ENCODE peak calls at places on chromosomes 2 and 18, in five cellular contexts. One of them, this sample, is unnamed.

GRCh38 chr2:3728104-3729054 is 25.0 kb downstream of the DCDC2C start:
- DNase-seq in WTC11: no peak
- DNase-seq in A549: peak
- DNase-seq in HepG2: peak
- DNase-seq in K562: peak
- DNase-seq in this sample: peak

GRCh38 chr2:233234996-233235395 is 16.5 kb upstream of the ATG16L1 start:
- DNase-seq in WTC11: no peak
- DNase-seq in A549: no peak
- DNase-seq in HepG2: no peak
- DNase-seq in K562: no peak
- DNase-seq in this sample: no peak

GRCh38 chr2:133171396-133172004 is 396.8 kb downstream of the NCKAP5 start:
- DNase-seq in WTC11: no peak
- DNase-seq in A549: peak
- DNase-seq in HepG2: peak
- DNase-seq in K562: peak
- DNase-seq in this sample: peak

GRCh38 chr18:3667255-3668137 is 217.5 kb downstream of the TGIF1 start:
- DNase-seq in WTC11: no peak
- DNase-seq in A549: no peak
- DNase-seq in HepG2: peak
- DNase-seq in K562: no peak
- DNase-seq in this sample: no peak

GRCh38 chr2:239194731-239195317 is 206.0 kb downstream of the HDAC4 start:
- DNase-seq in WTC11: no peak
- DNase-seq in A549: no peak
- DNase-seq in HepG2: no peak
- DNase-seq in K562: no peak
- DNase-seq in this sample: no peak

GRCh38 chr18:45856526-45856925 is 31.1 kb downstream of the SIGLEC15 start:
- DNase-seq in WTC11: no peak
- DNase-seq in A549: no peak
- DNase-seq in HepG2: no peak
- DNase-seq in K562: no peak
- DNase-seq in this sample: no peak

GRCh38 chr18:41767960-41768359 is 187.1 kb upstream of the PIK3C3 start:
- DNase-seq in WTC11: peak
- DNase-seq in A549: peak
- DNase-seq in HepG2: no peak
- DNase-seq in K562: no peak
- DNase-seq in this sample: peak

GRCh38 chr2:205053827-205054410 is 508.6 kb downstream of the PARD3B start:
- DNase-seq in WTC11: no peak
- DNase-seq in A549: no peak
- DNase-seq in HepG2: no peak
- DNase-seq in K562: peak
- DNase-seq in this sample: no peak

GRCh38 chr2:19611491-19612332 is 253.3 kb upstream of the OSR1 start:
- DNase-seq in WTC11: no peak
- DNase-seq in A549: peak
- DNase-seq in HepG2: peak
- DNase-seq in K562: no peak
- DNase-seq in this sample: no peak

GRCh38 chr18:7021994-7022840 is 95.4 kb downstream of the LAMA1 start:
- DNase-seq in WTC11: no peak
- DNase-seq in A549: peak
- DNase-seq in HepG2: peak
- DNase-seq in K562: peak
- DNase-seq in this sample: peak

GRCh38 chr2:58535182-58535581 is 294.1 kb upstream of the FANCL start:
- DNase-seq in WTC11: peak
- DNase-seq in A549: no peak
- DNase-seq in HepG2: no peak
- DNase-seq in K562: peak
- DNase-seq in this sample: no peak

GRCh38 chr2:28544915-28545589 is 49.2 kb downstream of the PLB1 start:
- DNase-seq in WTC11: no peak
- DNase-seq in A549: no peak
- DNase-seq in HepG2: peak
- DNase-seq in K562: no peak
- DNase-seq in this sample: peak

GRCh38 chr2:210366675-210367080 is 51.7 kb upstream of the MYL1 start:
- DNase-seq in WTC11: no peak
- DNase-seq in A549: no peak
- DNase-seq in HepG2: no peak
- DNase-seq in K562: no peak
- DNase-seq in this sample: no peak

GRCh38 chr2:118971245-118972122 is 29.5 kb downstream of the MARCO start:
- DNase-seq in WTC11: no peak
- DNase-seq in A549: no peak
- DNase-seq in HepG2: no peak
- DNase-seq in K562: no peak
- DNase-seq in this sample: no peak

GRCh38 chr2:223562078-223562477 is 40.1 kb downstream of the SCG2 start:
- DNase-seq in WTC11: no peak
- DNase-seq in A549: no peak
- DNase-seq in HepG2: no peak
- DNase-seq in K562: no peak
- DNase-seq in this sample: no peak

GRCh38 chr2:102839668-102840388 is 78.0 kb downstream of the TMEM182 start:
- DNase-seq in WTC11: peak
- DNase-seq in A549: peak
- DNase-seq in HepG2: peak
- DNase-seq in K562: peak
- DNase-seq in this sample: peak

GRCh38 chr2:138094031-138094430 is 129.8 kb downstream of the HNMT start:
- DNase-seq in WTC11: no peak
- DNase-seq in A549: no peak
- DNase-seq in HepG2: no peak
- DNase-seq in K562: no peak
- DNase-seq in this sample: no peak

GRCh38 chr2:85997016-85997970 is 108.4 kb downstream of the POLR1A start:
- DNase-seq in WTC11: no peak
- DNase-seq in A549: no peak
- DNase-seq in HepG2: no peak
- DNase-seq in K562: peak
- DNase-seq in this sample: no peak

GRCh38 chr18:49651033-49651432 is 89.2 kb downstream of the LIPG start:
- DNase-seq in WTC11: no peak
- DNase-seq in A549: no peak
- DNase-seq in HepG2: no peak
- DNase-seq in K562: no peak
- DNase-seq in this sample: no peak

GRCh38 chr18:49652841-49653240 is 91.0 kb downstream of the LIPG start:
- DNase-seq in WTC11: no peak
- DNase-seq in A549: no peak
- DNase-seq in HepG2: no peak
- DNase-seq in K562: no peak
- DNase-seq in this sample: no peak

GRCh38 chr18:49656098-49656591 is 94.3 kb downstream of the LIPG start:
- DNase-seq in WTC11: no peak
- DNase-seq in A549: peak
- DNase-seq in HepG2: no peak
- DNase-seq in K562: no peak
- DNase-seq in this sample: peak

GRCh38 chr18:49655266-49656097 is 93.6 kb downstream of the LIPG start:
- DNase-seq in WTC11: no peak
- DNase-seq in A549: no peak
- DNase-seq in HepG2: no peak
- DNase-seq in K562: no peak
- DNase-seq in this sample: no peak

GRCh38 chr18:49654347-49654746 is 92.5 kb downstream of the LIPG start:
- DNase-seq in WTC11: no peak
- DNase-seq in A549: no peak
- DNase-seq in HepG2: no peak
- DNase-seq in K562: no peak
- DNase-seq in this sample: no peak
- TF ChIP-seq MAX in WTC11: no peak
- TF ChIP-seq MAX in A549: no peak
- TF ChIP-seq MAX in HepG2: no peak
- TF ChIP-seq MAX in K562: no peak
- TF ChIP-seq MAX in this sample: no peak

DNA sequence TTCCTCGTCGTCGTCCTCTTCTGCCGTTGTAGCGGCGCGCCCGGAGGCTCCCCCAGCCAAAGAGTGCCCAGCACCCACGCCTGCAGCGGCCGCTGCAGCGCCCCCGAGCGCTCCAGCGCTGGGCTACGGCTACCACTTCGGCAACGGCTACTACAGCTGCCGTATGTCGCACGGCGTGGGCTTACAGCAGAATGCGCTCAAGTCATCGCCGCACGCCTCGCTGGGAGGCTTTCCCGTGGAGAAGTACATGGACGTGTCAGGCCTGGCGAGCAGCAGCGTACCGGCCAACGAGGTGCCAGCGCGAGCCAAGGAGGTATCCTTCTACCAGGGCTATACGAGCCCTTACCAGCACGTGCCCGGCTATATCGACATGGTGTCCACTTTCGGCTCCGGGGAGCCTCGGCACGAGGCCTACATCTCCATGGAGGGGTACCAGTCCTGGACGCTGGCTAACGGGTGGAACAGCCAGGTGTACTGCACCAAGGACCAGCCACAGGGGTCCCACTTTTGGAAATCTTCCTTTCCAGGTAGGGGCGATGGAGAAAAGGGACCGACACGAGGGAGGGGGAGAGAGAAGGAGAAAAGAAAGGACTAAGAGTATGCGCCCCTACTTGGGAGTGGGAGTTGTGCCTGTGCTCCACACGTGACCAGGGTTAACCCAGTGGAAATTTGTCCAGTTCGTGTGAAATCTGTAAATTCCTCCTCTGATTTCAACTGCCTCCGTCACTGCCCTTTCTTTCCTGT is 796 bp downstream of the HOXD13 start:
- DNase-seq in WTC11: no peak
- DNase-seq in A549: no peak
- DNase-seq in HepG2: no peak
- DNase-seq in K562: no peak
- DNase-seq in this sample: peak
- TF ChIP-seq MAX in WTC11: peak
- TF ChIP-seq MAX in A549: peak
- TF ChIP-seq MAX in HepG2: no peak
- TF ChIP-seq MAX in K562: no peak
- TF ChIP-seq MAX in this sample: no peak

DNA sequence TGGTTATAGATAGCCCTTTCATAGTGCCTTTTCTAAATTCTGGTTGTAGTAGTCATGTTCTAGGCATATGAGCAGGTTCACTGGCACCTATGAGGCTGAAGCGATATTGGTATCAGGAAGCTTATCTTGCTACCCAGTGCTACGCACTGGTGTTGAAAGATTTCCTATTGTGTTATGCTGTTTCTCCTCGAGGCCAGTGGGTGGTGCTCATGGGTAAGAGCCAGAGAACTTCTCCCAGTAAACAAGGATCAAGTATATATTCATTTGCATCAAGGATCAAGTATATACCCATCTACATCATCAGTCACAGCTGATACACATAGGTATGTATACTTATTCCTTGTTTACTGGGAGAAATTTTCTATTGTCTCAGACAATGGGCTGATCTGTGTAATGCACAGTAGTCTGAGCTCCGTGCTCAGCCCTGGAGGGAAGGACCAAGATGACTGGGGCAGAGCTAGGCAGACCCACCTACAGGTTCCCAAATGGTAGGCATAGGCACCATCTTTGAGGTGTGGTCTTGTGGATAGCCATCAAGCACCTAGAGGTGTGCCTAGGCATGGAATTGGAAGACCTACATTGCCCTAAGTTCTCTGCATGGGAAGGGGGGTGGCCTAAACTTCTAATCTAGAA is 101.2 kb upstream of the GALNT13 start:
- DNase-seq in WTC11: no peak
- DNase-seq in A549: peak
- DNase-seq in HepG2: no peak
- DNase-seq in K562: no peak
- DNase-seq in this sample: peak
- TF ChIP-seq MAX in WTC11: no peak
- TF ChIP-seq MAX in A549: no peak
- TF ChIP-seq MAX in HepG2: no peak
- TF ChIP-seq MAX in K562: no peak
- TF ChIP-seq MAX in this sample: no peak

GRCh38 chr2:98935111-98935770 is 784 bp downstream of the CRACDL start:
- DNase-seq in WTC11: no peak
- DNase-seq in A549: no peak
- DNase-seq in HepG2: no peak
- DNase-seq in K562: no peak
- DNase-seq in this sample: no peak
- TF ChIP-seq MAX in WTC11: no peak
- TF ChIP-seq MAX in A549: no peak
- TF ChIP-seq MAX in HepG2: no peak
- TF ChIP-seq MAX in K562: no peak
- TF ChIP-seq MAX in this sample: no peak

DNA sequence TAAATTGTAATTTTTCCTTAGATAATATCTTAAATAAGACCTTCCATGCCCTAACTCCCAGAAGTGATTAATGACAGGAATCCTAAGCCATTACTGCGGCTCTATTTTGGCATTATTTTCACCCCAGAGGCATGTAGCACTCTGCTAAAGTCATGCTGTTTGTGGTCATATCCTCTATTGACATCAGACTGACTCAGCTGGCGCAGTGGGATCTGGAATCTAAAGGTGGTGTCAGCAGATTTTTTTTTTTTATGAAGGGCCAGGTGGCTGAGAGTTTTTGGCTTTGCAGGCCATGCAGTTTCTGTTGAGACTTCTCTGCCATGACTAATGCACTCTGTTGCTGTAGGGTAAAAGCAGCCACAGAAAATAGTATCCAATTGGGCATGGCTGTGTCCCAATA is 64.1 kb upstream of the ACVR1C start:
- DNase-seq in WTC11: no peak
- DNase-seq in A549: no peak
- DNase-seq in HepG2: no peak
- DNase-seq in K562: no peak
- DNase-seq in this sample: no peak
- TF ChIP-seq MAX in WTC11: no peak
- TF ChIP-seq MAX in A549: no peak
- TF ChIP-seq MAX in HepG2: no peak
- TF ChIP-seq MAX in K562: no peak
- TF ChIP-seq MAX in this sample: no peak

GRCh38 chr2:164115806-164116205 is 380.0 kb upstream of the FIGN start:
- DNase-seq in WTC11: no peak
- DNase-seq in A549: no peak
- DNase-seq in HepG2: no peak
- DNase-seq in K562: no peak
- DNase-seq in this sample: no peak

GRCh38 chr2:164112105-164112504 is 376.3 kb upstream of the FIGN start:
- DNase-seq in WTC11: no peak
- DNase-seq in A549: no peak
- DNase-seq in HepG2: no peak
- DNase-seq in K562: no peak
- DNase-seq in this sample: no peak

GRCh38 chr2:164114937-164115336 is 379.1 kb upstream of the FIGN start:
- DNase-seq in WTC11: no peak
- DNase-seq in A549: no peak
- DNase-seq in HepG2: no peak
- DNase-seq in K562: no peak
- DNase-seq in this sample: no peak

GRCh38 chr2:164109006-164109405 is 373.2 kb upstream of the FIGN start:
- DNase-seq in WTC11: no peak
- DNase-seq in A549: no peak
- DNase-seq in HepG2: no peak
- DNase-seq in K562: no peak
- DNase-seq in this sample: no peak

GRCh38 chr2:164110518-164110917 is 374.7 kb upstream of the FIGN start:
- DNase-seq in WTC11: no peak
- DNase-seq in A549: no peak
- DNase-seq in HepG2: no peak
- DNase-seq in K562: no peak
- DNase-seq in this sample: no peak
- TF ChIP-seq MAX in WTC11: no peak
- TF ChIP-seq MAX in A549: no peak
- TF ChIP-seq MAX in HepG2: no peak
- TF ChIP-seq MAX in K562: no peak
- TF ChIP-seq MAX in this sample: no peak

This sample was measured in NB4.